ENCODE peak calls at places on chromosomes 3 and 15, in four cellular contexts. N is cardiac muscle cell, H is HTR-8/SVneo, A is psoas muscle. S is an unnamed sample.
A peak's percentile ranks its signal among the peaks of the same experiment; 100 is the strongest.

GRCh38 chr3:195075199-195075940 is 195.6 kb downstream of the XXYLT1 start:
- DNase-seq in N (no peak), A (no peak), H (no peak), S (no peak)

GRCh38 chr3:13762931-13763330 is 116.9 kb downstream of the WNT7A start:
- DNase-seq in H (no peak), N (no peak), A (no peak), S (no peak)

GRCh38 chr3:150147776-150148175 is 177.1 kb upstream of the PFN2 start:
- DNase-seq in A (peak; percentile 29), N (no peak), H (peak; percentile 17), S (no peak)

GRCh38 chr3:22121068-22121706 is 370.2 kb upstream of the ZNF385D start:
- DNase-seq in A (no peak), N (no peak), H (no peak), S (no peak)

GRCh38 chr3:51682079-51682478 is 11.0 kb downstream of the TEX264 start:
- DNase-seq in N (peak; percentile 81), A (peak; percentile 47), H (peak; percentile 91), S (peak; percentile 78)

GRCh38 chr3:38458796-38459498 is 5.3 kb downstream of the ACVR2B start:
- DNase-seq in N (no peak), A (peak; percentile 68), H (peak; percentile 59), S (no peak)

GRCh38 chr15:30827625-30828303 is 76.0 kb upstream of the FAN1 start:
- DNase-seq in A (no peak), H (no peak), N (no peak), S (no peak)

GRCh38 chr3:95302044-95302443 is 1239.2 kb downstream of the NSUN3 start:
- DNase-seq in A (no peak), N (no peak), H (peak; percentile 19), S (no peak)

GRCh38 chr3:40505599-40506462 is at the start of gene ZNF620:
- DNase-seq in A (peak; percentile 75), N (peak; percentile 96), H (peak; percentile 54), S (peak; percentile 28)

GRCh38 chr15:74964794-74965193 is 8.2 kb upstream of the RPP25 start:
- DNase-seq in H (no peak), N (no peak), A (no peak), S (no peak)

GRCh38 chr15:70852501-70853269 is 1.3 kb downstream of the LARP6 start:
- DNase-seq in H (no peak), N (peak; percentile 59), A (no peak), S (no peak)

GRCh38 chr15:43184407-43185160 is 619 bp upstream of the CCNDBP1 start:
- DNase-seq in H (no peak), A (no peak), N (no peak), S (no peak)

GRCh38 chr3:81545572-81545971 is 215.9 kb downstream of the GBE1 start:
- DNase-seq in N (no peak), H (no peak), A (no peak), S (no peak)

GRCh38 chr3:156259896-156260788 is 139.8 kb downstream of the KCNAB1 start:
- DNase-seq in H (no peak), A (no peak), N (no peak), S (no peak)

S was measured in stimulated activated naive CD4-positive, alpha-beta T cell.